ENCODE peak calls at places on chromosomes 3 and 15, in four cellular contexts. One of them, this sample, is unnamed.
A peak's percentile ranks its signal among the peaks of the same experiment; 100 is the strongest.

GRCh38 chr15:85704720-85705119 is 90.0 kb downstream of the KLHL25 start:
- DNase-seq in A549: no peak
- DNase-seq in OCI-LY7: no peak
- DNase-seq in K562: no peak
- DNase-seq in this sample: no peak

GRCh38 chr3:123344941-123345594 is 103.8 kb downstream of the ADCY5 start:
- DNase-seq in OCI-LY7: no peak
- DNase-seq in A549: no peak
- DNase-seq in K562: no peak
- DNase-seq in this sample: no peak

GRCh38 chr3:52685285-52685704 is 418 bp downstream of the PBRM1 start:
- DNase-seq in A549: peak; percentile 61
- DNase-seq in OCI-LY7: peak; percentile 88
- DNase-seq in K562: no peak
- DNase-seq in this sample: peak; percentile 83

GRCh38 chr15:63277044-63277892 is at the start of gene APH1B:
- DNase-seq in A549: peak; percentile 69
- DNase-seq in OCI-LY7: peak; percentile 85
- DNase-seq in K562: peak; percentile 96
- DNase-seq in this sample: peak; percentile 86

GRCh38 chr3:113034011-113034410 is 43.2 kb downstream of the GTPBP8 start:
- DNase-seq in OCI-LY7: no peak
- DNase-seq in K562: no peak
- DNase-seq in A549: no peak
- DNase-seq in this sample: no peak

GRCh38 chr3:130783629-130784028 is 37.0 kb upstream of the PIK3R4 start:
- DNase-seq in OCI-LY7: no peak
- DNase-seq in K562: no peak
- DNase-seq in A549: no peak
- DNase-seq in this sample: no peak

GRCh38 chr3:105222568-105223093 is 144.1 kb upstream of the ALCAM start:
- DNase-seq in K562: no peak
- DNase-seq in A549: no peak
- DNase-seq in OCI-LY7: no peak
- DNase-seq in this sample: no peak

GRCh38 chr3:23726811-23727548 is 78.8 kb upstream of the UBE2E1 start:
- DNase-seq in OCI-LY7: no peak
- DNase-seq in A549: no peak
- DNase-seq in K562: no peak
- DNase-seq in this sample: no peak

GRCh38 chr15:95561463-95561862 is 769.0 kb upstream of the NR2F2 start:
- DNase-seq in OCI-LY7: no peak
- DNase-seq in A549: no peak
- DNase-seq in K562: no peak
- DNase-seq in this sample: no peak

GRCh38 chr15:88981244-88982215 is 68.4 kb upstream of the MFGE8 start:
- DNase-seq in A549: peak; percentile 66
- DNase-seq in OCI-LY7: no peak
- DNase-seq in K562: no peak
- DNase-seq in this sample: no peak

GRCh38 chr15:72272213-72272996 is at the start of gene PARP6:
- DNase-seq in OCI-LY7: peak; percentile 97
- DNase-seq in A549: peak; percentile 100
- DNase-seq in K562: peak; percentile 98
- DNase-seq in this sample: peak; percentile 98

GRCh38 chr3:177804032-177804431 is 606.8 kb upstream of the TBL1XR1 start:
- DNase-seq in A549: no peak
- DNase-seq in K562: no peak
- DNase-seq in OCI-LY7: no peak
- DNase-seq in this sample: no peak

GRCh38 chr3:113898892-113899291 is 48.9 kb upstream of the ZDHHC23 start:
- DNase-seq in K562: no peak
- DNase-seq in OCI-LY7: no peak
- DNase-seq in A549: no peak
- DNase-seq in this sample: no peak

GRCh38 chr3:42526616-42527367 is 24.3 kb downstream of the VIPR1 start:
- DNase-seq in K562: peak; percentile 61
- DNase-seq in A549: no peak
- DNase-seq in OCI-LY7: no peak
- DNase-seq in this sample: peak; percentile 17

GRCh38 chr3:44339990-44340389 is 1.4 kb downstream of the TCAIM start:
- DNase-seq in A549: no peak
- DNase-seq in K562: no peak
- DNase-seq in OCI-LY7: peak; percentile 22
- DNase-seq in this sample: no peak

GRCh38 chr3:125083776-125084175 is 28.0 kb upstream of the HEG1 start:
- DNase-seq in OCI-LY7: no peak
- DNase-seq in K562: no peak
- DNase-seq in A549: peak; percentile 21
- DNase-seq in this sample: no peak

GRCh38 chr15:94229591-94230365 is 1.6 kb upstream of the MCTP2 start:
- DNase-seq in A549: no peak
- DNase-seq in K562: no peak
- DNase-seq in OCI-LY7: no peak
- DNase-seq in this sample: peak; percentile 58

GRCh38 chr15:79399591-79399990 is 32.5 kb upstream of the MINAR1 start:
- DNase-seq in K562: no peak
- DNase-seq in A549: no peak
- DNase-seq in OCI-LY7: no peak
- DNase-seq in this sample: no peak

GRCh38 chr3:175065492-175065891 is 206.4 kb downstream of the NAALADL2 start:
- DNase-seq in A549: no peak
- DNase-seq in OCI-LY7: no peak
- DNase-seq in K562: no peak
- DNase-seq in this sample: no peak

GRCh38 chr3:193605876-193606275 is 12.9 kb downstream of the OPA1 start:
- DNase-seq in OCI-LY7: peak; percentile 73
- DNase-seq in K562: peak; percentile 59
- DNase-seq in A549: peak; percentile 44
- DNase-seq in this sample: peak; percentile 64

GRCh38 chr3:32292085-32292796 is 53.8 kb downstream of the CMTM8 start:
- DNase-seq in K562: no peak
- DNase-seq in A549: no peak
- DNase-seq in OCI-LY7: no peak
- DNase-seq in this sample: no peak

GRCh38 chr15:77507911-77508310 is 87.2 kb downstream of the HMG20A start:
- DNase-seq in OCI-LY7: no peak
- DNase-seq in A549: no peak
- DNase-seq in K562: no peak
- DNase-seq in this sample: no peak

GRCh38 chr15:40647523-40647922 is 47.5 kb upstream of the RAD51 start:
- DNase-seq in K562: no peak
- DNase-seq in OCI-LY7: no peak
- DNase-seq in A549: no peak
- DNase-seq in this sample: no peak

GRCh38 chr3:67018789-67019525 is 20.9 kb downstream of the KBTBD8 start:
- DNase-seq in OCI-LY7: peak; percentile 39
- DNase-seq in A549: no peak
- DNase-seq in K562: no peak
- DNase-seq in this sample: no peak

GRCh38 chr3:140816804-140817203 is 124.8 kb upstream of the SLC25A36 start:
- DNase-seq in A549: no peak
- DNase-seq in K562: no peak
- DNase-seq in OCI-LY7: no peak
- DNase-seq in this sample: no peak

GRCh38 chr3:44680921-44681455 is 31.5 kb upstream of the ZNF502 start:
- DNase-seq in A549: no peak
- DNase-seq in K562: no peak
- DNase-seq in OCI-LY7: no peak
- DNase-seq in this sample: no peak

GRCh38 chr15:70098170-70098460 is 398 bp upstream of the TLE3 start:
- DNase-seq in A549: no peak
- DNase-seq in OCI-LY7: no peak
- DNase-seq in K562: no peak
- DNase-seq in this sample: no peak

GRCh38 chr3:49553320-49553689 is 972 bp upstream of the BSN start:
- DNase-seq in A549: no peak
- DNase-seq in OCI-LY7: no peak
- DNase-seq in K562: no peak
- DNase-seq in this sample: no peak

GRCh38 chr3:59773970-59774369 is 724.1 kb upstream of the CFAP20DC start:
- DNase-seq in A549: no peak
- DNase-seq in K562: no peak
- DNase-seq in OCI-LY7: no peak
- DNase-seq in this sample: no peak

GRCh38 chr3:187750041-187750512 is 4.8 kb upstream of the BCL6 start:
- DNase-seq in OCI-LY7: peak; percentile 78
- DNase-seq in K562: no peak
- DNase-seq in A549: peak; percentile 16
- DNase-seq in this sample: no peak

GRCh38 chr3:125076464-125076863 is 20.7 kb upstream of the HEG1 start:
- DNase-seq in K562: no peak
- DNase-seq in OCI-LY7: no peak
- DNase-seq in A549: no peak
- DNase-seq in this sample: no peak

GRCh38 chr3:46708401-46709146 is 7.4 kb downstream of the TMIE start:
- DNase-seq in A549: no peak
- DNase-seq in OCI-LY7: no peak
- DNase-seq in K562: no peak
- DNase-seq in this sample: no peak

GRCh38 chr15:67110400-67110799 is 45.0 kb downstream of the SMAD3 start:
- DNase-seq in OCI-LY7: peak; percentile 69
- DNase-seq in A549: no peak
- DNase-seq in K562: no peak
- DNase-seq in this sample: no peak

DNA sequence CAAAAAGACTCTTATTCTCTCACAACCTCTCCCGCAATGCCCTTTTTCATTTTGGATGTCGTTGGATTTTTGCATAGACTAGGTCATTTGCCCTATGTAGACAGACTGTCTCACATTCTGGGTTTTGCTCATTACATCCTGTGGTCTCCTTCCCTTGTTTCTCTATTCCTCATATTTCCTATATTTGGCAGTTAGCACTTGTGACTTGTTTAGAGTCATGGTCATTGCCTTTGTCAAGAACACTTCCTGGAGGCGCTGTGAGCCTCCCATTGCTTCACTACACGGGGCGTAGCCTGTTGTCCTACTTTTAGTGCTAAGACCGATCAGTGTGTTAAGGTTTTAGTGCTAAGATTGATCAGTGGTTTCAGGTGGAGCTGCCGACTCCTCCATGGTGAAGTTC is 16.1 kb upstream of the TATDN2 start:
- DNase-seq in OCI-LY7: no peak
- DNase-seq in K562: peak; percentile 4
- DNase-seq in A549: no peak
- DNase-seq in this sample: no peak
- H3K4me2 ChIP-seq in OCI-LY7: no peak overlapping the region
- H3K4me2 ChIP-seq in K562: no peak overlapping the region
- H3K4me2 ChIP-seq in A549: no peak overlapping the region
- H3K4me2 ChIP-seq in this sample: no peak overlapping the region

GRCh38 chr3:90011596-90011995 is 904.2 kb downstream of the EPHA3 start:
- DNase-seq in OCI-LY7: no peak
- DNase-seq in K562: no peak
- DNase-seq in A549: no peak
- DNase-seq in this sample: no peak
- H3K27ac ChIP-seq in OCI-LY7: no peak overlapping the region
- H3K27ac ChIP-seq in K562: no peak overlapping the region
- H3K27ac ChIP-seq in A549: no peak overlapping the region
- H3K27ac ChIP-seq in this sample: no peak overlapping the region

GRCh38 chr3:54837964-54838363 is 89.9 kb downstream of the LRTM1 start:
- DNase-seq in A549: no peak
- DNase-seq in OCI-LY7: peak; percentile 10
- DNase-seq in K562: no peak
- DNase-seq in this sample: no peak
- TF ChIP-seq CTCF in A549: no peak
- TF ChIP-seq CTCF in OCI-LY7: peak; percentile 67
- TF ChIP-seq CTCF in K562: no peak
- TF ChIP-seq CTCF in this sample: peak; percentile 14

DNA sequence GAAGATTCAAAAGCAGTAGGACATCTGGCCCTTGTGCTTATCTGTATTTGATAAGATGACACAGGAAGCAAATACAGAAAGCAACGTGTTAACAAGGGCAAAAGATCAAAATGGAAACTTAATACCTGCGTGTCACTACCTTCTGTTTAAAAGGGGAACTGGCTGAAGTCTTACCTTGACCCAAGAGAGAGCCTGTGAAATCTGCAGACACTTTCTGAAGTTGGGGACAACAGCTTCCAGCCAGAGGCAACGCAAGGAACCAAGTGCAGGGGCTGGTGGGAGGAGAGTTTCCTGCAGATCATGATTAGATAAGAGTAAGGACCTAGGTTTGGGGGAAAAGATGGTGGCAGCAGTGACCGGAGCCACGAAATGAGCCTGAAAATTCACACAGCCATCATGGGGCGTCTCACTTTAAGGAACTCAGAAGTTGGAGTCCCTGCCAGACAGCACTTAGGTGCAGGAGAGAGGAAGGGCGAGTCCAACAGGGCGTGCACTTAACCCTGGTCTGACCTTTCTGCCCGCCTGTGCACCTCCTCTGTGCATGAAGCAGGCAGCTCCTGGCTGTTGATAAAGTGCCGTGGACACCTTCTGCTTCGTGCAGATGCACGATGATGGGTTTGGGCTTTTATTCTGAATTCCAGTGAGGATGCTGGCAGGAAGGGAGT is 153.5 kb upstream of the BHLHE40 start:
- DNase-seq in OCI-LY7: no peak
- DNase-seq in A549: peak; percentile 26
- DNase-seq in K562: peak; percentile 67
- DNase-seq in this sample: no peak
- H3K4me2 ChIP-seq in OCI-LY7: no peak overlapping the region
- H3K4me2 ChIP-seq in A549: peak overlapping the region; percentile 73
- H3K4me2 ChIP-seq in K562: peak overlapping the region; percentile 64
- H3K4me2 ChIP-seq in this sample: no peak overlapping the region

GRCh38 chr3:172140499-172141391 is 101.4 kb downstream of the FNDC3B start:
- DNase-seq in K562: no peak
- DNase-seq in A549: peak; percentile 49
- DNase-seq in OCI-LY7: no peak
- DNase-seq in this sample: no peak
- H3K27ac ChIP-seq in K562: peak overlapping the region; percentile 43
- H3K27ac ChIP-seq in A549: peak overlapping the region; percentile 98
- H3K27ac ChIP-seq in OCI-LY7: no peak overlapping the region
- H3K27ac ChIP-seq in this sample: no peak overlapping the region

GRCh38 chr3:48188266-48189201 is at the start of gene CDC25A:
- DNase-seq in OCI-LY7: peak; percentile 100
- DNase-seq in K562: peak; percentile 92
- DNase-seq in A549: peak; percentile 90
- DNase-seq in this sample: peak; percentile 99
- TF ChIP-seq CTCF in OCI-LY7: no peak
- TF ChIP-seq CTCF in K562: no peak
- TF ChIP-seq CTCF in A549: no peak
- TF ChIP-seq CTCF in this sample: no peak

GRCh38 chr3:72698154-72698917 is 149.9 kb downstream of the SHQ1 start:
- DNase-seq in OCI-LY7: no peak
- DNase-seq in A549: no peak
- DNase-seq in K562: no peak
- DNase-seq in this sample: no peak
- H3K4me2 ChIP-seq in OCI-LY7: no peak overlapping the region
- H3K4me2 ChIP-seq in A549: no peak overlapping the region
- H3K4me2 ChIP-seq in K562: no peak overlapping the region
- H3K4me2 ChIP-seq in this sample: no peak overlapping the region

DNA sequence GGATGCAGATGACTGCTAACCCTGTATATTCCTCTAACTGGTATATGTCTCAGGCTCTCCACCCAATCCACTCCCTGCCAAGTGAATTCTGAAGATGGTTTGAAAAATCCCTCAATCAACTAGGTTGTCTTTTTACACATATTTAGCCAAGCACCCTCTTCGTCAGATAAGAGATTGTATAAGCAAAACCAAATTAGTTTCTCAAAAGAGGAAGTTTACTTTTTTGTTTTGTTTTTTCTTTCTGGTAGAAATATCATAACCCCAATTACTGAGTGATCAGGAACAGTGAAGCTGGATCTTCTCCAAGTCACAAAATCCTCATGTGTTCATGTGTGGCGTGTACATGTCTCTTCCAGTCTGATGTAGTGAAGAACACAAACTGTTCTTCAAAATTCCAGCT is 180.7 kb downstream of the FOXP1 start:
- DNase-seq in K562: no peak
- DNase-seq in A549: no peak
- DNase-seq in OCI-LY7: no peak
- DNase-seq in this sample: no peak
- H3K27ac ChIP-seq in K562: peak overlapping the region; percentile 73
- H3K27ac ChIP-seq in A549: no peak overlapping the region
- H3K27ac ChIP-seq in OCI-LY7: peak overlapping the region; percentile 0
- H3K27ac ChIP-seq in this sample: no peak overlapping the region

This sample was measured in DND-41.